ENCODE peak calls at places on chromosomes 1 and 21, in seven cellular contexts. I is OCI-M1; D is stimulated activated CD4-positive, alpha-beta T cell treated with anti-CD3 and anti-CD28 coated beads, Interleukin-2, amount 100 ng/mL, for 24 hours; P is hippocampal formation; Y is NCI-H345; Q is fibroblast of villous mesenchyme; T is NCI-H1105. F is an unnamed sample.

GRCh38 chr1:221983444-221983843 is 241.6 kb upstream of the DUSP10 start:
- DNase-seq in Y (no peak), Q (no peak), D (no peak), P (no peak), T (no peak), I (no peak), F (no peak)

GRCh38 chr1:165424454-165425283 is 20.3 kb downstream of the RXRG start:
- DNase-seq in Q (peak; percentile 14), P (peak; percentile 17), D (no peak), Y (no peak), I (peak; percentile 74), T (no peak), F (peak; percentile 34)

GRCh38 chr21:43341349-43342163 is 85.4 kb downstream of the SIK1 start:
- DNase-seq in D (no peak), Q (peak; percentile 67), I (no peak), Y (no peak), T (no peak), P (no peak), F (peak; percentile 40)

GRCh38 chr1:176949033-176949662 is 215.4 kb downstream of the ASTN1 start:
- DNase-seq in D (peak; percentile 37), Y (no peak), P (no peak), I (peak; percentile 72), Q (peak; percentile 27), T (no peak), F (peak; percentile 11)

GRCh38 chr1:92538413-92539061 is 51.8 kb upstream of the GFI1 start:
- DNase-seq in T (no peak), Q (no peak), I (no peak), P (no peak), D (peak; percentile 20), Y (no peak), F (peak; percentile 29)

GRCh38 chr1:243708210-243708609 is 141.8 kb downstream of the AKT3 start:
- DNase-seq in P (no peak), Q (no peak), I (peak; percentile 18), D (no peak), T (no peak), Y (no peak), F (no peak)

GRCh38 chr1:39167632-39168209 is 36.8 kb upstream of the MACF1 start:
- DNase-seq in D (no peak), Y (no peak), Q (peak; percentile 81), I (peak; percentile 95), T (no peak), P (no peak), F (no peak)

GRCh38 chr1:67446893-67447292 is 16.7 kb upstream of the SERBP1 start:
- DNase-seq in I (no peak), T (no peak), P (no peak), Y (no peak), D (no peak), Q (no peak), F (no peak)

GRCh38 chr1:236455242-236455641 is 61.2 kb downstream of the EDARADD start:
- DNase-seq in P (no peak), I (no peak), T (no peak), Y (no peak), D (no peak), Q (no peak), F (no peak)

GRCh38 chr21:35674272-35674671 is 386.1 kb downstream of the SETD4 start:
- DNase-seq in Y (no peak), Q (no peak), T (no peak), D (no peak), I (no peak), P (no peak), F (no peak)

GRCh38 chr1:232641507-232641906 is 11.6 kb upstream of the SIPA1L2 start:
- DNase-seq in Q (no peak), D (no peak), I (no peak), T (no peak), P (no peak), Y (no peak), F (no peak)

GRCh38 chr1:1906185-1907097 is 8.6 kb upstream of the CALML6 start:
- DNase-seq in Y (peak; percentile 68), P (peak; percentile 81), Q (peak; percentile 84), T (no peak), D (peak; percentile 77), I (peak; percentile 92), F (peak; percentile 87)

GRCh38 chr1:151875419-151876097 is 22.0 kb upstream of the THEM5 start:
- DNase-seq in D (no peak), T (no peak), I (no peak), Y (no peak), P (no peak), Q (no peak), F (no peak)

GRCh38 chr1:198151688-198152087 is 5.1 kb upstream of the NEK7 start:
- DNase-seq in Y (no peak), Q (peak; percentile 48), T (peak; percentile 3), P (no peak), I (no peak), D (no peak), F (no peak)

GRCh38 chr1:161227196-161227871 is 1.5 kb downstream of the TOMM40L start:
- DNase-seq in Q (peak; percentile 77), Y (peak; percentile 77), D (peak; percentile 95), P (peak; percentile 76), T (peak; percentile 73), I (peak; percentile 97), F (peak; percentile 77)

GRCh38 chr1:22676916-22677601 is 24.0 kb downstream of the C1QB start:
- DNase-seq in Q (no peak), T (no peak), D (no peak), I (no peak), P (no peak), Y (no peak), F (no peak)

GRCh38 chr21:46151261-46151988 is 4.0 kb downstream of the FTCD start:
- DNase-seq in T (no peak), I (no peak), Y (no peak), D (no peak), P (no peak), Q (no peak), F (no peak)

GRCh38 chr1:90959352-90960206 is 62.3 kb downstream of the ZNF644 start:
- DNase-seq in Y (no peak), I (peak; percentile 57), T (no peak), P (no peak), D (no peak), Q (peak; percentile 79), F (peak; percentile 60)

GRCh38 chr1:155003766-155004351 is 1.3 kb downstream of the ZBTB7B start:
- DNase-seq in P (peak; percentile 67), Q (peak; percentile 60), T (no peak), I (peak; percentile 83), D (no peak), Y (peak; percentile 49), F (peak; percentile 58)

GRCh38 chr1:110436635-110437034 is 14.3 kb upstream of the PROK1 start:
- DNase-seq in I (no peak), Y (no peak), P (no peak), Q (peak; percentile 72), D (no peak), T (no peak), F (peak; percentile 83)

F was measured in mesenchymal stem cell.